ENCODE peak calls at places on chromosomes 3 and 15, in ten cellular contexts. F is HepG2, Y is right atrium auricular region, A is PC-9, U is heart left ventricle, P is A549, D is GM23248, W is mesenchymal stem cell, G is neural progenitor cell, S is left lung. N is an unnamed sample. For H3K4me1, the result is how much of the 10 kb centered on the place peaks cover.

GRCh38 chr15:68315035-68315434 is 37.5 kb downstream of the FEM1B start:
- DNase-seq in F (no peak), Y (no peak), A (no peak), U (no peak), P (no peak), D (no peak), W (no peak), G (no peak), S (no peak), N (no peak)

GRCh38 chr3:136929984-136930671 is 27.7 kb upstream of the IL20RB start:
- DNase-seq in F (no peak), Y (no peak), A (no peak), U (peak), P (peak), D (peak), W (peak), G (no peak), S (peak), N (peak)

GRCh38 chr3:50542177-50543034 is 25.1 kb downstream of the C3orf18 start:
- DNase-seq in F (peak), Y (peak), A (peak), U (peak), P (peak), D (peak), W (peak), G (peak), S (peak), N (peak)

GRCh38 chr3:179066058-179066457 is 5.6 kb downstream of the ZMAT3 start:
- DNase-seq in F (no peak), Y (no peak), A (no peak), U (no peak), P (no peak), D (no peak), W (no peak), G (no peak), S (no peak), N (no peak)

GRCh38 chr3:71465371-71466007 is 118.0 kb downstream of the FOXP1 start:
- DNase-seq in F (no peak), Y (no peak), A (no peak), U (no peak), P (no peak), D (no peak), W (no peak), G (no peak), S (no peak), N (no peak)

GRCh38 chr3:80533553-80533952 is 765.8 kb upstream of the ROBO1 start:
- DNase-seq in F (no peak), Y (no peak), A (no peak), U (no peak), P (no peak), D (peak), W (no peak), G (no peak), S (no peak), N (no peak)

GRCh38 chr3:41660510-41660909 is 301.4 kb downstream of the ULK4 start:
- DNase-seq in F (peak), Y (no peak), A (no peak), U (no peak), P (no peak), D (no peak), W (no peak), G (no peak), S (no peak), N (no peak)

GRCh38 chr3:197000211-197000610 is 29.4 kb downstream of the MELTF start:
- DNase-seq in F (no peak), Y (no peak), A (no peak), U (peak), P (no peak), D (peak), W (peak), G (no peak), S (no peak), N (peak)

GRCh38 chr15:81254277-81255265 is 57.9 kb downstream of the IL16 start:
- DNase-seq in F (no peak), Y (no peak), A (no peak), U (no peak), P (no peak), D (peak), W (no peak), G (no peak), S (no peak), N (no peak)

GRCh38 chr3:24375947-24376384 is 118.7 kb downstream of the THRB start:
- DNase-seq in F (no peak), Y (no peak), A (no peak), U (no peak), P (no peak), D (no peak), W (no peak), G (no peak), S (no peak), N (no peak)

GRCh38 chr3:184227481-184227935 is 1.9 kb upstream of the VWA5B2 start:
- DNase-seq in F (peak), Y (no peak), A (peak), U (no peak), P (peak), D (peak), W (peak), G (peak), S (no peak), N (no peak)

GRCh38 chr3:194303749-194304148 is 47.4 kb downstream of the CPN2 start:
- DNase-seq in F (no peak), Y (no peak), A (no peak), U (no peak), P (no peak), D (no peak), W (no peak), G (no peak), S (no peak), N (no peak)

GRCh38 chr3:194305356-194306108 is 45.6 kb downstream of the CPN2 start:
- DNase-seq in F (no peak), Y (no peak), A (no peak), U (no peak), P (no peak), D (no peak), W (no peak), G (no peak), S (no peak), N (peak)

GRCh38 chr3:194306109-194306686 is 44.9 kb downstream of the CPN2 start:
- DNase-seq in F (no peak), Y (no peak), A (no peak), U (no peak), P (no peak), D (no peak), W (no peak), G (no peak), S (no peak), N (peak)

GRCh38 chr3:194301730-194302129 is 49.4 kb downstream of the CPN2 start:
- DNase-seq in F (no peak), Y (no peak), A (no peak), U (no peak), P (no peak), D (no peak), W (no peak), G (no peak), S (no peak), N (peak)

DNA sequence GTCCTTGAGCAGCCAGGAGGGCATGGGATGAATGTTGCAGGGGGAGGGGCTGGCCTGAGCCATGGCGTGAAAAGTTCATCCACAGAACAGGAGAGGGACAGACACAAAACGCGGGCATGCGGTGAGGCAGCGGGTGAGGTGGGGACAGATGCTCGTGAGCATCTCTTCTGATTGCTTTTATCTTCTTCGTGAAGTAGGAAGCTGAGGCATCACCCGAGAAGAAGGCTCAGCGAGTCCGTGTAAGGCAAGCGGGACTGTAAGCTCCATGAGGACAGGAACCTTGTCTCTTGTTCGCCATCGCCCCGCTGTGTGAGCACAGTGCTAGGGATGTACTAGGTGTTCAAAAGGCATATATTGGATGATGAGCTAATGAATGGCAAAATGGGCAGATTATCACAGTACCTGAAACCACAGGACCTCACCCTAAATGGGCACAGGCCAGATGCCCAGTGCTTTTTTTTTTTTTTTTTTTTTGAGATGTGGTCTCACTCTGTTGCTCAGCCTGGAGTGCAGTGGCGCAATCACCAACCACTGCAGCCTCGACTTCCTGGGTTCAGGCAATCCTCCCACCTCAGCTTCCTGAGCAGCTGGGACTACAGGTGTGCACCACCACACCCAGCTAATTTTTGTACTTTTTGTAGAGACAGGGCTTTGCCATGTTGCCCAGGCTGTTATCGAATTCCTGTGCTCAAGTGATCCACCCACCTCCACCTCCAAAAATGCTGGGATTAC is 46.8 kb downstream of the CPN2 start:
- DNase-seq in F (no peak), Y (no peak), A (no peak), U (no peak), P (no peak), D (no peak), W (no peak), G (no peak), S (no peak), N (no peak)
- H3K4me3 ChIP-seq in F (no peak), Y (no peak), A (no peak), U (no peak), P (no peak), D (no peak), W (no peak), G (no peak), S (no peak), N (no peak)

GRCh38 chr15:23403550-23403949 is 43.5 kb downstream of the GOLGA6L2 start:
- DNase-seq in F (no peak), Y (no peak), A (no peak), U (peak), P (no peak), D (no peak), W (no peak), G (no peak), S (no peak), N (peak)

GRCh38 chr15:23397779-23398178 is 43.2 kb downstream of the GOLGA8S start:
- DNase-seq in F (no peak), Y (no peak), A (no peak), U (peak), P (no peak), D (no peak), W (no peak), G (no peak), S (no peak), N (peak)

GRCh38 chr15:23401627-23402026 is 45.4 kb downstream of the GOLGA6L2 start:
- DNase-seq in F (no peak), Y (no peak), A (no peak), U (peak), P (no peak), D (no peak), W (no peak), G (no peak), S (no peak), N (no peak)

GRCh38 chr15:23402544-23402943 is 44.5 kb downstream of the GOLGA6L2 start:
- DNase-seq in F (no peak), Y (no peak), A (no peak), U (no peak), P (no peak), D (no peak), W (no peak), G (no peak), S (no peak), N (no peak)

GRCh38 chr15:23402140-23402539 is 44.9 kb downstream of the GOLGA6L2 start:
- DNase-seq in F (no peak), Y (no peak), A (no peak), U (no peak), P (no peak), D (no peak), W (no peak), G (no peak), S (no peak), N (no peak)
- H3K27ac ChIP-seq in F (no peak), Y (peak), A (no peak), U (peak), P (no peak), D (no peak), W (no peak), G (no peak), S (no peak), N (peak)

GRCh38 chr15:63605816-63606215 is 8.6 kb downstream of the FBXL22 start:
- DNase-seq in F (no peak), Y (no peak), A (no peak), U (no peak), P (no peak), D (no peak), W (no peak), G (no peak), S (no peak), N (no peak)
- H3K4me1 ChIP-seq in F (under half), Y (under half), A (under half), U (half or more), P (under half), D (under half), W (under half), G (under half), S (under half), N (under half)

GRCh38 chr15:77028451-77029165 is 33.7 kb downstream of the PSTPIP1 start:
- DNase-seq in F (no peak), Y (no peak), A (no peak), U (peak), P (no peak), D (no peak), W (no peak), G (no peak), S (peak), N (peak)
- H3K4me3 ChIP-seq in F (no peak), Y (peak), A (no peak), U (peak), P (no peak), D (no peak), W (peak), G (no peak), S (no peak), N (no peak)

GRCh38 chr3:114363554-114364202 is 69.8 kb downstream of the TIGIT start:
- DNase-seq in F (no peak), Y (no peak), A (no peak), U (no peak), P (peak), D (peak), W (peak), G (no peak), S (no peak), N (no peak)
- H3K27ac ChIP-seq in F (no peak), Y (peak), A (no peak), U (peak), P (no peak), D (peak), W (no peak), G (no peak), S (no peak), N (no peak)

GRCh38 chr3:152404976-152405375 is 136.2 kb downstream of the MBNL1 start:
- DNase-seq in F (no peak), Y (no peak), A (no peak), U (no peak), P (no peak), D (no peak), W (no peak), G (no peak), S (no peak), N (no peak)

GRCh38 chr3:152400912-152401311 is 132.2 kb downstream of the MBNL1 start:
- DNase-seq in F (no peak), Y (no peak), A (no peak), U (no peak), P (peak), D (peak), W (peak), G (no peak), S (no peak), N (no peak)

GRCh38 chr3:152405915-152406802 is 137.4 kb downstream of the MBNL1 start:
- DNase-seq in F (no peak), Y (no peak), A (no peak), U (peak), P (peak), D (peak), W (peak), G (no peak), S (no peak), N (no peak)

GRCh38 chr3:152403632-152404066 is 134.9 kb downstream of the MBNL1 start:
- DNase-seq in F (no peak), Y (peak), A (no peak), U (peak), P (no peak), D (no peak), W (peak), G (no peak), S (no peak), N (peak)

DNA sequence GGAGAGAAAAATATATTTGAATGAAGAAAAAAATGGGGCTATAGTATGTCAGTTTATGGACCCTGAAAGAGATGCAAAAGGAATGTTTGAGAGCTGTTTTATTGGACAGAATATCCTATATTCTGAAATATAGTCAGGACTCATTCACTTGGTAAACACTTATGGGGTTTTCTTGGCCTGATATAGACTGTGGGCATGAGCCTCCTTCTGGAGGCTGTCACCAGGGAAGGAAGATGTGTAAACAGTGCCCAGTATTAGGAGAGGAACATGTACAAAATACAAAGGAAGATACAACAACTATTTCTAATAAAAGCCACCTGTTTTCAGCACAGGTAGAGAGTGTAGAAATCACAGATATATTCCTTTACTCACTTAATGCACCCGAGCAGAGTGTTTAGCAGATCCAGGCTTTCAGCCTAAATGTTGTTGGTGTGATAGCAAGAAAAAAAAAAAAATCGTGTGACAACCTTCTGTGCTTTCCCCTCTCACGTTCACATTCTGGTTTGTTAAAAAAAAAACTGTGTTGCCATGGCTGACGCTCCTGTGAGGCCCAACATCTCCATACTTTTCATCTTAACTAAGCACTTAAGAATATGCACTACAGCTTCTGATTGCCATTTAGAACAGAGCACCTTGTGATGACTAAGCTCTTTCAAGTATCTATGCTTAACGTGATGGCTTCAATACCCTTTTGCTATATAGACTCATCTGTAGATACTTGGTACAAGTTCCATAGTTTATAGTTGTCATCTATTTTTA is 134.1 kb downstream of the MBNL1 start:
- DNase-seq in F (no peak), Y (no peak), A (no peak), U (no peak), P (no peak), D (no peak), W (peak), G (no peak), S (no peak), N (no peak)
- H3K4me1 ChIP-seq in F (under half), Y (half or more), A (under half), U (half or more), P (half or more), D (half or more), W (under half), G (under half), S (half or more), N (under half)

GRCh38 chr3:187801152-187801551 is 55.9 kb upstream of the BCL6 start:
- DNase-seq in F (no peak), Y (no peak), A (no peak), U (no peak), P (no peak), D (no peak), W (no peak), G (no peak), S (no peak), N (no peak)

GRCh38 chr3:187802203-187802927 is 57.1 kb upstream of the BCL6 start:
- DNase-seq in F (no peak), Y (no peak), A (no peak), U (no peak), P (no peak), D (no peak), W (no peak), G (no peak), S (no peak), N (no peak)

GRCh38 chr3:187799942-187800637 is 54.8 kb upstream of the BCL6 start:
- DNase-seq in F (no peak), Y (no peak), A (no peak), U (no peak), P (no peak), D (peak), W (no peak), G (no peak), S (no peak), N (no peak)

GRCh38 chr3:187804120-187805106 is 59.1 kb upstream of the BCL6 start:
- DNase-seq in F (no peak), Y (no peak), A (no peak), U (no peak), P (no peak), D (no peak), W (no peak), G (no peak), S (no peak), N (no peak)

GRCh38 chr3:187802928-187803259 is 57.6 kb upstream of the BCL6 start:
- DNase-seq in F (no peak), Y (no peak), A (no peak), U (no peak), P (no peak), D (no peak), W (no peak), G (no peak), S (no peak), N (no peak)
- H3K4me3 ChIP-seq in F (no peak), Y (no peak), A (no peak), U (no peak), P (no peak), D (no peak), W (no peak), G (no peak), S (no peak), N (no peak)

GRCh38 chr3:32432045-32432710 is 40.5 kb downstream of the CMTM7 start:
- DNase-seq in F (no peak), Y (peak), A (no peak), U (no peak), P (no peak), D (no peak), W (no peak), G (no peak), S (no peak), N (no peak)
- H3K27ac ChIP-seq in F (no peak), Y (no peak), A (no peak), U (no peak), P (no peak), D (no peak), W (no peak), G (no peak), S (peak), N (no peak)

DNA sequence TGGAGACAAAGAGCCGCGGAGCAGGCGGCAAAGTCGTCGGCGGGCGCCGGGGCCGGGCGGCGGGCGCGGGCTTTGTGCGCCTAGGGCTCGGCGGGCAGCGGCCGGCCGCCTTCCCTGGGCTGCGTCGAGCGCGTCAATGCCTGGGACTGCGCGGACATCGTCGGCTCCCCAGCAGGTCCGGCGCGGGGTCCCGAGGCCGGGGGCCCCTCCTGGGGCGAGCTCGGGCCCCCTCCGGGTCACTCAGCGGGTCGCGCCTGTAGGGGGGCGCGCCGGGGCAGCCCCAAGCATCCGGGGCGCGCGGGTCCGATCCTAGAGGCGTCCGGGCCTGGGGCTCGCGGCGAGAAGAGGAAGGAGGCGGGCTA is 761 bp downstream of the TLE3 start:
- DNase-seq in F (no peak), Y (no peak), A (no peak), U (no peak), P (no peak), D (peak), W (no peak), G (peak), S (no peak), N (no peak)
- H3K4me1 ChIP-seq in F (half or more), Y (half or more), A (half or more), U (half or more), P (under half), D (under half), W (under half), G (under half), S (half or more), N (under half)

N was measured in tibial artery.